ENCODE peak calls at places on chromosome 15, in ten cellular contexts. Z is GM12892, M is sigmoid colon, D is A549, X is transverse colon, K is breast epithelium, O is K562, E is stomach, Q is uterus, H is ovary. B is an unnamed sample.

GRCh38 chr15:99408236-99409096 is 157.2 kb downstream of the LRRC28 start:
- DNase-seq in Z (no peak), M (no peak), D (peak), X (no peak), K (peak), O (no peak), E (no peak), Q (peak), H (peak), B (no peak)

GRCh38 chr15:39747326-39747725 is 35.3 kb downstream of the FSIP1 start:
- DNase-seq in Z (no peak), M (no peak), D (no peak), X (no peak), K (no peak), O (no peak), E (no peak), Q (no peak), H (no peak), B (peak)

GRCh38 chr15:45780352-45780751 is 145.5 kb downstream of the SQOR start:
- DNase-seq in Z (no peak), M (no peak), D (no peak), X (no peak), K (no peak), O (no peak), E (no peak), Q (no peak), H (no peak), B (no peak)

GRCh38 chr15:42413914-42414313 is 54.6 kb downstream of the CAPN3 start:
- DNase-seq in Z (no peak), M (no peak), D (no peak), X (no peak), K (no peak), O (no peak), E (no peak), Q (no peak), H (no peak), B (peak)

GRCh38 chr15:36080759-36081158 is 498.7 kb upstream of the CDIN1 start:
- DNase-seq in Z (no peak), M (no peak), D (no peak), X (no peak), K (no peak), O (no peak), E (no peak), Q (no peak), H (no peak), B (no peak)

GRCh38 chr15:79168922-79169322 is 78.3 kb upstream of the RASGRF1 start:
- DNase-seq in Z (no peak), M (no peak), D (peak), X (no peak), K (no peak), O (peak), E (no peak), Q (no peak), H (no peak), B (peak)

GRCh38 chr15:49382394-49382793 is 40.6 kb upstream of the FGF7 start:
- DNase-seq in Z (no peak), M (no peak), D (no peak), X (no peak), K (no peak), O (no peak), E (no peak), Q (no peak), H (no peak), B (no peak)

GRCh38 chr15:27796405-27797085 is 302.6 kb downstream of the OCA2 start:
- DNase-seq in Z (no peak), M (no peak), D (no peak), X (no peak), K (no peak), O (no peak), E (no peak), Q (no peak), H (no peak), B (no peak)

GRCh38 chr15:36109943-36110658 is 469.3 kb upstream of the CDIN1 start:
- DNase-seq in Z (no peak), M (no peak), D (no peak), X (no peak), K (no peak), O (no peak), E (no peak), Q (peak), H (no peak), B (no peak)

GRCh38 chr15:45126535-45127158 is 3.0 kb downstream of the DUOXA1 start:
- DNase-seq in Z (no peak), M (no peak), D (peak), X (no peak), K (no peak), O (peak), E (peak), Q (no peak), H (no peak), B (peak)

GRCh38 chr15:89088605-89089315 is 504 bp downstream of the ABHD2 start:
- DNase-seq in Z (peak), M (peak), D (no peak), X (peak), K (no peak), O (peak), E (peak), Q (no peak), H (peak), B (peak)

GRCh38 chr15:89091667-89092220 is 3.5 kb downstream of the ABHD2 start:
- DNase-seq in Z (no peak), M (no peak), D (no peak), X (no peak), K (no peak), O (no peak), E (no peak), Q (no peak), H (no peak), B (no peak)

GRCh38 chr15:89089316-89090230 is 1.3 kb downstream of the ABHD2 start:
- DNase-seq in Z (no peak), M (peak), D (no peak), X (no peak), K (no peak), O (no peak), E (no peak), Q (no peak), H (no peak), B (no peak)

GRCh38 chr15:89093509-89093908 is 5.3 kb downstream of the ABHD2 start:
- DNase-seq in Z (no peak), M (no peak), D (no peak), X (no peak), K (no peak), O (no peak), E (no peak), Q (no peak), H (peak), B (no peak)

GRCh38 chr15:89090791-89091666 is 2.8 kb downstream of the ABHD2 start:
- DNase-seq in Z (no peak), M (peak), D (peak), X (peak), K (peak), O (peak), E (peak), Q (peak), H (peak), B (peak)
- TF ChIP-seq POLR2A in Z (peak), M (peak), D (no peak), X (peak), K (no peak), O (no peak), E (no peak), Q (peak), H (no peak), B (peak)

GRCh38 chr15:90387534-90388461 is at the start of gene IQGAP1:
- DNase-seq in Z (peak), M (peak), D (peak), X (peak), K (peak), O (peak), E (peak), Q (peak), H (peak), B (peak)
- TF ChIP-seq POLR2A in Z (peak), M (peak), D (peak), X (peak), K (peak), O (peak), E (peak), Q (peak), H (peak), B (peak)

GRCh38 chr15:65963911-65964482 is 94.7 kb downstream of the RAB11A start:
- DNase-seq in Z (no peak), M (no peak), D (no peak), X (no peak), K (no peak), O (no peak), E (no peak), Q (no peak), H (no peak), B (no peak)
- TF ChIP-seq POLR2A in Z (no peak), M (no peak), D (no peak), X (no peak), K (no peak), O (no peak), E (no peak), Q (no peak), H (no peak), B (no peak)

GRCh38 chr15:59689626-59690236 is 611 bp upstream of the BNIP2 start:
- DNase-seq in Z (no peak), M (peak), D (peak), X (peak), K (peak), O (peak), E (peak), Q (peak), H (peak), B (peak)

GRCh38 chr15:59691194-59691805 is 2.2 kb upstream of the BNIP2 start:
- DNase-seq in Z (no peak), M (no peak), D (peak), X (peak), K (no peak), O (peak), E (peak), Q (no peak), H (peak), B (peak)

GRCh38 chr15:59688383-59688887 is 685 bp downstream of the BNIP2 start:
- DNase-seq in Z (no peak), M (peak), D (peak), X (no peak), K (no peak), O (peak), E (no peak), Q (no peak), H (no peak), B (peak)

GRCh38 chr15:59687831-59688230 is 1.3 kb downstream of the BNIP2 start:
- DNase-seq in Z (no peak), M (no peak), D (no peak), X (no peak), K (no peak), O (peak), E (no peak), Q (no peak), H (no peak), B (peak)

GRCh38 chr15:59688888-59689625 is at the start of gene BNIP2:
- DNase-seq in Z (peak), M (peak), D (peak), X (peak), K (peak), O (peak), E (peak), Q (peak), H (peak), B (peak)
- TF ChIP-seq POLR2A in Z (peak), M (peak), D (peak), X (peak), K (peak), O (peak), E (peak), Q (peak), H (peak), B (peak)

GRCh38 chr15:90233701-90234518 is at the start of the genes CIB1 and GDPGP1:
- DNase-seq in Z (peak), M (peak), D (peak), X (peak), K (peak), O (peak), E (peak), Q (peak), H (peak), B (peak)
- TF ChIP-seq POLR2A in Z (peak), M (peak), D (peak), X (peak), K (peak), O (peak), E (peak), Q (peak), H (peak), B (peak)

DNA sequence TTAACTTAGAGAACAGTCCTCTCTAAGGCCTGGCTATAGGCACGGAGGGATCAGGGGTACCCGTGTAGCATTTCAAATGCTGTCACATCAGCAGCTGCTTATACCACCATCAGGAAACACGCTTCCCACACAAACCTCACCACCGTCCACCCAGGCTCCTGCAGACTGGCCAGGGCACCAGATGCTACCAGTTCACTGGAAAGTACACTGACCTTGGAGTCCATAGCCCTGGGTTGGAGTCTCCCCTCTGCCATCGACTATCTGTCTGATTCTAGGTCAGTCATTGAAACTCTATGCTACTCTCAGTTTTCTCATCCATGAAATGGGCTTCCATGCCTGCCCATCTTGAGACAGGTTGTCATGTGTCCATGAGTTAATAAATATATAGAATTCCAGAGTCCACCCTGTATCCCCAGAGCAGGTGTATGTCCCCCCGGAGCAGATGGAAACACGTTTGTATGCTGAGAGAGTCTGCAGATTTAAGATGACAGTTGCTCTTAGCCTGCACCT is 156.0 kb upstream of the SMAD3 start:
- DNase-seq in Z (no peak), M (no peak), D (no peak), X (no peak), K (no peak), O (no peak), E (no peak), Q (no peak), H (no peak), B (no peak)
- TF ChIP-seq POLR2A in Z (no peak), M (no peak), D (no peak), X (no peak), K (no peak), O (no peak), E (no peak), Q (no peak), H (no peak), B (no peak)

GRCh38 chr15:43492673-43493601 is at the start of gene TP53BP1:
- DNase-seq in Z (peak), M (peak), D (peak), X (peak), K (peak), O (peak), E (peak), Q (peak), H (peak), B (peak)
- TF ChIP-seq POLR2A in Z (no peak), M (peak), D (peak), X (peak), K (no peak), O (peak), E (no peak), Q (peak), H (peak), B (peak)